ENCODE peak calls at places on chromosomes 1 and 21, in four cellular contexts. I, L, D and S are unnamed samples.

GRCh38 chr1:45355683-45356082 is 15.4 kb upstream of the MUTYH start:
- DNase-seq in I (no peak), L (no peak), D (no peak), S (no peak)

GRCh38 chr1:95040032-95040525 is 32.7 kb downstream of the ALG14 start:
- DNase-seq in I (no peak), L (no peak), D (no peak), S (no peak)

GRCh38 chr1:53608676-53609075 is 130.3 kb downstream of the GLIS1 start:
- DNase-seq in I (no peak), L (no peak), D (no peak), S (no peak)

GRCh38 chr1:116379674-116380498 is 6.8 kb downstream of the ATP1A1 start:
- DNase-seq in I (no peak), L (no peak), D (no peak), S (no peak)

GRCh38 chr1:217133958-217134856 is 411.0 kb upstream of the ESRRG start:
- DNase-seq in I (peak; percentile 63), L (no peak), D (no peak), S (no peak)

GRCh38 chr1:199002670-199003069 is 363.8 kb downstream of the PTPRC start:
- DNase-seq in I (no peak), L (no peak), D (no peak), S (no peak)

GRCh38 chr1:1058921-1059493 is 15.1 kb downstream of the RNF223 start:
- DNase-seq in I (peak; percentile 76), L (no peak), D (no peak), S (no peak)

GRCh38 chr1:2388004-2388913 is 3.1 kb downstream of the MORN1 start:
- DNase-seq in I (no peak), L (no peak), D (peak; percentile 16), S (no peak)

GRCh38 chr21:34843562-34843961 is 174.8 kb downstream of the CLIC6 start:
- DNase-seq in I (no peak), L (no peak), D (no peak), S (no peak)

GRCh38 chr1:115837762-115838421 is 3.0 kb downstream of the NHLH2 start:
- DNase-seq in I (peak; percentile 76), L (no peak), D (no peak), S (no peak)

GRCh38 chr1:114427612-114428011 is 83.4 kb downstream of the TRIM33 start:
- DNase-seq in I (no peak), L (no peak), D (no peak), S (no peak)

GRCh38 chr21:41939391-41939790 is 14.4 kb downstream of the C2CD2 start:
- DNase-seq in I (no peak), L (no peak), D (no peak), S (no peak)

GRCh38 chr1:239805888-239806772 is 285.6 kb upstream of the FMN2 start:
- DNase-seq in I (no peak), L (no peak), D (no peak), S (no peak)

GRCh38 chr1:171948491-171948890 is 107.2 kb downstream of the DNM3 start:
- DNase-seq in I (no peak), L (no peak), D (no peak), S (no peak)

GRCh38 chr1:85473390-85473789 is 8.4 kb upstream of the DDAH1 start:
- DNase-seq in I (no peak), L (no peak), D (no peak), S (no peak)

GRCh38 chr1:181366910-181367309 is 116.4 kb upstream of the CACNA1E start:
- DNase-seq in I (no peak), L (no peak), D (no peak), S (no peak)

GRCh38 chr1:225500589-225501192 is 72.9 kb upstream of the LBR start:
- DNase-seq in I (no peak), L (no peak), D (no peak), S (no peak)

GRCh38 chr1:51569284-51570062 is 47.4 kb upstream of the OSBPL9 start:
- DNase-seq in I (no peak), L (no peak), D (peak; percentile 55), S (peak; percentile 59)

GRCh38 chr1:104991702-104992101 is 1242.0 kb downstream of the AMY1C start:
- DNase-seq in I (no peak), L (no peak), D (no peak), S (no peak)

GRCh38 chr1:201169203-201169602 is 14.9 kb upstream of the TMEM9 start:
- DNase-seq in I (no peak), L (no peak), D (no peak), S (no peak)

GRCh38 chr1:67575861-67576260 is 109.1 kb upstream of the GADD45A start:
- DNase-seq in I (no peak), L (no peak), D (no peak), S (no peak)

GRCh38 chr1:27332536-27333281 is 9.1 kb upstream of the SYTL1 start:
- DNase-seq in I (peak; percentile 86), L (peak; percentile 77), D (no peak), S (no peak)

GRCh38 chr1:26686795-26687194 is 9.0 kb upstream of the ARID1A start:
- DNase-seq in I (no peak), L (no peak), D (no peak), S (no peak)

GRCh38 chr1:25825605-25826004 is 5.9 kb downstream of the MTFR1L start:
- DNase-seq in I (no peak), L (no peak), D (no peak), S (no peak)

GRCh38 chr21:37088196-37088595 is 15.1 kb downstream of the TTC3 start:
- DNase-seq in I (no peak), L (no peak), D (no peak), S (no peak)

GRCh38 chr1:18823438-18823837 is 36.0 kb downstream of the TAS1R2 start:
- DNase-seq in I (no peak), L (no peak), D (no peak), S (no peak)

GRCh38 chr1:226132731-226133503 is 53.6 kb downstream of the ACBD3 start:
- DNase-seq in I (no peak), L (no peak), D (no peak), S (peak; percentile 61)

GRCh38 chr1:76005755-76006154 is 68.8 kb upstream of the ST6GALNAC3 start:
- DNase-seq in I (no peak), L (no peak), D (no peak), S (no peak)

GRCh38 chr1:5970623-5971273 is 21.5 kb downstream of the NPHP4 start:
- DNase-seq in I (no peak), L (no peak), D (no peak), S (no peak)

GRCh38 chr1:205914730-205915129 is 28.5 kb downstream of the SLC26A9 start:
- DNase-seq in I (peak; percentile 8), L (no peak), D (no peak), S (no peak)

GRCh38 chr1:35650416-35650815 is 9.1 kb upstream of the PSMB2 start:
- DNase-seq in I (no peak), L (no peak), D (no peak), S (no peak)

GRCh38 chr1:209412036-209412435 is 171.5 kb upstream of the CAMK1G start:
- DNase-seq in I (no peak), L (no peak), D (no peak), S (peak; percentile 65)

GRCh38 chr1:23910553-23911246 is 2.5 kb downstream of the CNR2 start:
- DNase-seq in I (no peak), L (no peak), D (no peak), S (no peak)
- TF ChIP-seq POLR2A in I (no peak), L (peak; percentile 90), D (no peak), S (no peak)

GRCh38 chr1:11784993-11785769 is 20.6 kb downstream of the MTHFR start:
- DNase-seq in I (peak; percentile 91), L (peak; percentile 74), D (peak; percentile 78), S (no peak)
- TF ChIP-seq POLR2A in I (no peak), L (no peak), D (no peak), S (no peak)

GRCh38 chr1:212651521-212651920 is 43.0 kb downstream of the ATF3 start:
- DNase-seq in I (peak; percentile 6), L (no peak), D (no peak), S (no peak)

GRCh38 chr1:212651977-212652376 is 43.4 kb downstream of the ATF3 start:
- DNase-seq in I (no peak), L (no peak), D (no peak), S (no peak)

GRCh38 chr1:212652609-212653008 is 44.0 kb downstream of the ATF3 start:
- DNase-seq in I (peak; percentile 8), L (no peak), D (no peak), S (no peak)

GRCh38 chr1:212655668-212656440 is 43.8 kb downstream of the BATF3 start:
- DNase-seq in I (no peak), L (no peak), D (no peak), S (no peak)

GRCh38 chr1:212656730-212657129 is 42.9 kb downstream of the BATF3 start:
- DNase-seq in I (no peak), L (no peak), D (no peak), S (no peak)
- TF ChIP-seq POLR2A in I (no peak), L (no peak), D (no peak), S (no peak)

GRCh38 chr1:234975941-234976871 is 152.4 kb downstream of the TOMM20 start:
- DNase-seq in I (no peak), L (no peak), D (peak; percentile 30), S (no peak)

GRCh38 chr1:234973426-234974250 is 155.0 kb downstream of the TOMM20 start:
- DNase-seq in I (no peak), L (no peak), D (peak; percentile 12), S (no peak)

GRCh38 chr1:234977891-234978396 is 150.7 kb downstream of the TOMM20 start:
- DNase-seq in I (no peak), L (no peak), D (no peak), S (no peak)

GRCh38 chr1:234976880-234977680 is 151.6 kb downstream of the TOMM20 start:
- DNase-seq in I (no peak), L (no peak), D (no peak), S (no peak)

DNA sequence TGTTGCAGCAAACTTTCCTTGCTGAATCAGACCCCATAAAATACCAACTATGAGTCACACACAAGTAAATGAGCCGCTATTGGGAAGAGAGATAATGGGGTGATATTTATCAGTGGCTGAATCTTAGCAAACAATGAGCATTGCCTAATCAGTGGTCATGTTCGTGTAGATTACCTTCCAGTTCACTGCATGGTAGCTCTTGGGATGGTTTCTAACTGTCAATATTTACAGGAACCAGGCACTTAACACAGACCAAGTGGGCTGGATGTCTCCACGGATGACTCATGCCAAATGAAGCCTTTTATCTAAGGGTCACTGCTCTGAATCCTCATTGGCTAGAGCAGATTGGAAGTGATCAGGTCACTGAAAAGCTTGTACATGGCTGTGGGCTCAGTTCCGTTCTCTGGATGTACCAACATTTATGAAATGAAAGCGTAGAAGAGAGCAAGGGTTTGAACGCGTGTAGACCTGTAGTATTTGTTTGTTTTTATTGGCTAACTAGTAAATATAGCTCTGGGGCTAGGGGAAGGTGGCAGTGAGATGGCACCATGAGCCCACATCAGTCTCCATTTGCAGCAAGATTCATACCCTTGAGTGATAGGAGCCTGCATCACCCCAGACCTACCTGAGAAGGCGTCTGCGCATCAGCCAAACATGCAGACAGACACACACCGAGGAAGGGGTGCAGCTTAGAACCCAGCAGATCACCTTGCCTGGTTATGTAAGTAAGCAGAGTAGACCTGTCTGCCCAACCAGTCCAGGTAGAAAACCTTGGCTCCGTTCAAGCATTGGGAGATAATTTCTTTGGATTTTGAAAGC is 153.3 kb downstream of the TOMM20 start:
- DNase-seq in I (no peak), L (no peak), D (peak; percentile 51), S (no peak)
- TF ChIP-seq POLR2A in I (no peak), L (no peak), D (peak; percentile 37), S (no peak)

GRCh38 chr1:244599937-244600350 is 53.0 kb upstream of the DESI2 start:
- DNase-seq in I (no peak), L (peak; percentile 21), D (peak; percentile 76), S (no peak)
- TF ChIP-seq POLR2A in I (no peak), L (no peak), D (peak; percentile 86), S (no peak)